ENCODE peak calls at places on chromosomes 5 and 9, in nine cellular contexts. L is activated T-cell treated with anti-CD3 and anti-CD28 coated beads for 1 hour, X is GM04504, C is H4, D is GM13977, M is sigmoid colon, O is iris pigment epithelial cell, J is NCI-H774, G is fibroblast of mammary gland. F is an unnamed sample.

GRCh38 chr9:69307446-69308216 is 17.4 kb upstream of the ENTREP1 start:
- DNase-seq in J (no peak), L (no peak), X (peak), O (peak), G (no peak), M (no peak), D (no peak), C (peak), F (peak)

GRCh38 chr5:102811962-102812361 is 56.9 kb downstream of the PAM start:
- DNase-seq in G (peak), J (no peak), D (no peak), C (peak), X (peak), O (peak), M (no peak), L (no peak), F (peak)

GRCh38 chr9:125513634-125514413 is 193.2 kb downstream of the MAPKAP1 start:
- DNase-seq in D (peak), M (no peak), G (peak), X (no peak), J (no peak), O (peak), C (peak), L (no peak), F (peak)

GRCh38 chr5:151475378-151475777 is 28.0 kb downstream of the SLC36A1 start:
- DNase-seq in L (no peak), J (no peak), O (no peak), D (no peak), C (no peak), X (no peak), M (no peak), G (no peak), F (no peak)

GRCh38 chr5:176413709-176414191 is 2.6 kb downstream of the CLTB start:
- DNase-seq in C (peak), D (no peak), L (no peak), M (no peak), X (no peak), G (no peak), O (no peak), J (no peak), F (no peak)

GRCh38 chr5:108084105-108084504 is 297.8 kb downstream of the FBXL17 start:
- DNase-seq in J (no peak), L (no peak), G (peak), C (no peak), O (peak), D (no peak), M (no peak), X (no peak), F (peak)

GRCh38 chr5:35324679-35325078 is 94.4 kb upstream of the PRLR start:
- DNase-seq in J (no peak), O (no peak), X (no peak), D (no peak), M (no peak), C (no peak), L (no peak), G (no peak), F (no peak)

GRCh38 chr5:65446682-65447081 is 35.0 kb downstream of the ADAMTS6 start:
- DNase-seq in J (no peak), X (no peak), C (no peak), M (no peak), G (no peak), O (no peak), L (no peak), D (no peak), F (peak)

GRCh38 chr5:106521701-106522100 is 1149.0 kb downstream of the EFNA5 start:
- DNase-seq in X (peak), J (no peak), O (peak), D (no peak), L (no peak), G (peak), C (peak), M (no peak), F (peak)

GRCh38 chr5:96655506-96655905 is 6.7 kb upstream of the CAST start:
- DNase-seq in M (no peak), J (no peak), D (no peak), L (no peak), X (no peak), G (peak), O (no peak), C (no peak), F (peak)

GRCh38 chr9:5364294-5364990 is 24.8 kb upstream of the RLN1 start:
- DNase-seq in L (no peak), M (no peak), D (peak), C (no peak), X (no peak), G (peak), J (no peak), O (peak), F (peak)

GRCh38 chr9:136587145-136587943 is 41.5 kb upstream of the NOTCH1 start:
- DNase-seq in D (no peak), O (peak), M (peak), C (no peak), L (no peak), X (no peak), G (peak), J (no peak), F (peak)

GRCh38 chr9:85053206-85053605 is 383.7 kb downstream of the NTRK2 start:
- DNase-seq in C (no peak), L (no peak), G (no peak), M (no peak), X (no peak), J (no peak), D (no peak), O (no peak), F (no peak)

GRCh38 chr9:105329729-105330082 is 85.3 kb downstream of the SLC44A1 start:
- DNase-seq in J (no peak), X (no peak), O (peak), L (no peak), M (no peak), G (peak), C (no peak), D (no peak), F (peak)

GRCh38 chr9:73855206-73855605 is 641.9 kb upstream of the RORB start:
- DNase-seq in J (no peak), D (no peak), O (no peak), C (no peak), G (no peak), L (no peak), M (no peak), X (no peak), F (no peak)

GRCh38 chr5:179623001-179623905 is at the start of gene HNRNPH1:
- DNase-seq in M (peak), G (peak), C (peak), O (peak), X (peak), D (peak), L (peak), J (peak), F (peak)

GRCh38 chr5:4254736-4255135 is 659.1 kb downstream of the IRX1 start:
- DNase-seq in M (no peak), X (no peak), G (no peak), J (no peak), C (no peak), L (no peak), O (no peak), D (no peak), F (no peak)

GRCh38 chr5:96934291-96934694 is 1.6 kb upstream of the LNPEP start:
- DNase-seq in X (no peak), D (no peak), G (peak), C (peak), J (peak), M (no peak), O (no peak), L (no peak), F (no peak)

GRCh38 chr5:178650214-178650613 is 23.4 kb upstream of the CLK4 start:
- DNase-seq in C (no peak), G (peak), J (no peak), O (no peak), D (no peak), X (no peak), L (no peak), M (no peak), F (peak)

GRCh38 chr5:175253597-175253996 is 190.4 kb downstream of the DRD1 start:
- DNase-seq in J (no peak), O (no peak), L (no peak), G (peak), D (no peak), C (no peak), M (no peak), X (no peak), F (no peak)

GRCh38 chr5:102958481-102959011 is 161.4 kb downstream of the GIN1 start:
- DNase-seq in J (peak), D (no peak), C (peak), L (no peak), G (peak), X (peak), M (no peak), O (peak), F (peak)

GRCh38 chr5:95285406-95285761 is 490 bp upstream of the MCTP1 start:
- DNase-seq in J (no peak), D (no peak), X (no peak), L (no peak), C (no peak), M (no peak), G (no peak), O (peak), F (peak)

GRCh38 chr5:171365351-171365750 is 22.3 kb upstream of the NPM1 start:
- DNase-seq in C (no peak), X (no peak), G (peak), L (no peak), D (no peak), O (peak), J (no peak), M (no peak), F (peak)

GRCh38 chr9:84121991-84122523 is 141.5 kb downstream of the RMI1 start:
- DNase-seq in D (no peak), M (no peak), X (peak), C (peak), J (no peak), L (no peak), O (peak), G (peak), F (peak)

GRCh38 chr5:97764700-97765099 is 581.7 kb upstream of the RIOK2 start:
- DNase-seq in J (no peak), M (no peak), O (peak), G (peak), X (peak), C (peak), L (no peak), D (no peak), F (peak)

GRCh38 chr9:74755355-74755754 is 132.4 kb downstream of the TRPM6 start:
- DNase-seq in O (no peak), J (no peak), L (no peak), G (no peak), D (no peak), X (no peak), M (no peak), C (no peak), F (no peak)

GRCh38 chr5:79120221-79120620 is 8.6 kb downstream of the BHMT start:
- DNase-seq in L (no peak), C (no peak), D (no peak), M (no peak), O (peak), G (no peak), J (no peak), X (no peak), F (no peak)

GRCh38 chr9:3282365-3282764 is 243.4 kb downstream of the RFX3 start:
- DNase-seq in D (no peak), L (no peak), M (no peak), G (no peak), J (no peak), X (no peak), C (no peak), O (no peak), F (no peak)

GRCh38 chr5:74394924-74395880 is 245.3 kb downstream of the ENC1 start:
- DNase-seq in O (no peak), G (no peak), L (no peak), C (no peak), J (no peak), X (no peak), M (no peak), D (no peak), F (no peak)

GRCh38 chr9:71916834-71917534 is 5.5 kb downstream of the C9orf85 start:
- DNase-seq in O (no peak), J (no peak), L (no peak), C (no peak), X (no peak), D (peak), M (no peak), G (no peak), F (no peak)

GRCh38 chr5:30574761-30575160 is 618.7 kb upstream of the CDH6 start:
- DNase-seq in G (no peak), M (no peak), L (no peak), J (no peak), D (no peak), C (peak), X (no peak), O (peak), F (peak)

GRCh38 chr5:139445325-139446170 is 6.2 kb upstream of the DNAJC18 start:
- DNase-seq in J (no peak), C (no peak), M (no peak), L (no peak), O (peak), X (no peak), G (peak), D (no peak), F (peak)

GRCh38 chr5:178182158-178182876 is 4.9 kb downstream of the GMCL2 start:
- DNase-seq in C (no peak), M (no peak), D (no peak), J (no peak), L (no peak), X (no peak), G (no peak), O (no peak), F (no peak)

GRCh38 chr5:603081-603998 is 8.8 kb upstream of the CEP72 start:
- DNase-seq in M (peak), X (no peak), G (no peak), D (no peak), J (no peak), O (no peak), L (no peak), C (no peak), F (no peak)

GRCh38 chr9:95772320-95773060 is 103.0 kb upstream of the ERCC6L2 start:
- DNase-seq in L (no peak), D (no peak), C (peak), O (peak), M (peak), G (peak), X (no peak), J (no peak), F (peak)

GRCh38 chr5:139668064-139668880 is 20.1 kb downstream of the CXXC5 start:
- DNase-seq in G (peak), C (peak), O (no peak), X (no peak), D (peak), L (no peak), M (no peak), J (no peak), F (no peak)

GRCh38 chr9:37292896-37293295 is 129.6 kb upstream of the GRHPR start:
- DNase-seq in M (no peak), X (no peak), J (no peak), G (no peak), D (no peak), O (no peak), C (no peak), L (no peak), F (no peak)